ENCODE peak calls at places on chromosomes 11 and 22, in six cellular contexts. One of them, this sample, is unnamed.

GRCh38 chr22:31579835-31580242 is 82.2 kb downstream of the PISD start:
- DNase-seq in mucosa of gallbladder: no peak
- DNase-seq in T-helper 1 cell: no peak
- DNase-seq in breast epithelium: no peak
- DNase-seq in GM12878: no peak
- DNase-seq in non-pigmented ciliary epithelial cell: no peak
- DNase-seq in this sample: no peak

GRCh38 chr11:103338621-103339484 is 229.6 kb downstream of the DYNC2H1 start:
- DNase-seq in mucosa of gallbladder: no peak
- DNase-seq in T-helper 1 cell: no peak
- DNase-seq in breast epithelium: no peak
- DNase-seq in GM12878: no peak
- DNase-seq in non-pigmented ciliary epithelial cell: peak; percentile 44
- DNase-seq in this sample: no peak

GRCh38 chr22:43901976-43902643 is 10.3 kb upstream of the PNPLA5 start:
- DNase-seq in mucosa of gallbladder: no peak
- DNase-seq in T-helper 1 cell: no peak
- DNase-seq in breast epithelium: no peak
- DNase-seq in GM12878: no peak
- DNase-seq in non-pigmented ciliary epithelial cell: no peak
- DNase-seq in this sample: no peak

GRCh38 chr22:37138879-37139561 is 10.7 kb downstream of the IL2RB start:
- DNase-seq in mucosa of gallbladder: no peak
- DNase-seq in T-helper 1 cell: no peak
- DNase-seq in breast epithelium: no peak
- DNase-seq in GM12878: no peak
- DNase-seq in non-pigmented ciliary epithelial cell: no peak
- DNase-seq in this sample: no peak

GRCh38 chr11:43676933-43677332 is 3.6 kb upstream of the HSD17B12 start:
- DNase-seq in mucosa of gallbladder: no peak
- DNase-seq in T-helper 1 cell: no peak
- DNase-seq in breast epithelium: no peak
- DNase-seq in GM12878: no peak
- DNase-seq in non-pigmented ciliary epithelial cell: no peak
- DNase-seq in this sample: no peak

GRCh38 chr22:30265851-30266444 is 703 bp downstream of the OSM start:
- DNase-seq in mucosa of gallbladder: peak; percentile 67
- DNase-seq in T-helper 1 cell: peak; percentile 52
- DNase-seq in breast epithelium: no peak
- DNase-seq in GM12878: no peak
- DNase-seq in non-pigmented ciliary epithelial cell: no peak
- DNase-seq in this sample: peak; percentile 76

GRCh38 chr22:26740253-26740652 is 82.9 kb downstream of the MIAT start:
- DNase-seq in mucosa of gallbladder: no peak
- DNase-seq in T-helper 1 cell: no peak
- DNase-seq in breast epithelium: no peak
- DNase-seq in GM12878: no peak
- DNase-seq in non-pigmented ciliary epithelial cell: no peak
- DNase-seq in this sample: no peak

GRCh38 chr11:117807482-117808272 is 10.7 kb upstream of the DSCAML1 start:
- DNase-seq in mucosa of gallbladder: peak; percentile 84
- DNase-seq in T-helper 1 cell: peak; percentile 50
- DNase-seq in breast epithelium: peak; percentile 66
- DNase-seq in GM12878: no peak
- DNase-seq in non-pigmented ciliary epithelial cell: no peak
- DNase-seq in this sample: peak; percentile 55

GRCh38 chr22:30305519-30305905 is 16.2 kb upstream of the CASTOR1 start:
- DNase-seq in mucosa of gallbladder: no peak
- DNase-seq in T-helper 1 cell: no peak
- DNase-seq in breast epithelium: peak; percentile 41
- DNase-seq in GM12878: peak; percentile 59
- DNase-seq in non-pigmented ciliary epithelial cell: no peak
- DNase-seq in this sample: no peak

GRCh38 chr22:49827307-49827852 is 293 bp downstream of the BRD1 start:
- DNase-seq in mucosa of gallbladder: no peak
- DNase-seq in T-helper 1 cell: no peak
- DNase-seq in breast epithelium: no peak
- DNase-seq in GM12878: no peak
- DNase-seq in non-pigmented ciliary epithelial cell: no peak
- DNase-seq in this sample: no peak

GRCh38 chr11:91248199-91248807 is 976.3 kb upstream of the FAT3 start:
- DNase-seq in mucosa of gallbladder: no peak
- DNase-seq in T-helper 1 cell: no peak
- DNase-seq in breast epithelium: no peak
- DNase-seq in GM12878: no peak
- DNase-seq in non-pigmented ciliary epithelial cell: no peak
- DNase-seq in this sample: no peak

GRCh38 chr22:17917490-17917983 is 106.8 kb downstream of the MICAL3 start:
- DNase-seq in mucosa of gallbladder: no peak
- DNase-seq in T-helper 1 cell: no peak
- DNase-seq in breast epithelium: no peak
- DNase-seq in GM12878: no peak
- DNase-seq in non-pigmented ciliary epithelial cell: no peak
- DNase-seq in this sample: no peak